ENCODE peak calls at places on chromosomes 13 and 19, in seven cellular contexts. U is pancreas; N is fibroblast of lung; A is CD4-positive, alpha-beta T cell; L is neural progenitor cell; E is SK-N-SH; J is caudate nucleus. B is an unnamed sample.
A peak's percentile ranks its signal among the peaks of the same experiment; 100 is the strongest.

GRCh38 chr13:113207890-113208423 is 512 bp downstream of the PCID2 start:
- DNase-seq in U (peak; percentile 84), N (peak; percentile 61), A (no peak), L (peak; percentile 76), E (no peak), J (no peak), B (no peak)

GRCh38 chr13:99351772-99352171 is 44.6 kb upstream of the GPR183 start:
- DNase-seq in U (no peak), N (no peak), A (peak; percentile 47), L (no peak), E (no peak), J (no peak), B (no peak)

GRCh38 chr13:95787356-95788099 is 110.6 kb downstream of the DNAJC3 start:
- DNase-seq in U (no peak), N (no peak), A (no peak), L (no peak), E (no peak), J (no peak), B (no peak)

GRCh38 chr13:50969691-50970090 is 60.1 kb downstream of the RNASEH2B start:
- DNase-seq in U (no peak), N (peak; percentile 17), A (no peak), L (peak; percentile 51), E (no peak), J (no peak), B (no peak)

GRCh38 chr19:1084024-1084868 is 10.9 kb downstream of the POLR2E start:
- DNase-seq in U (peak; percentile 75), N (no peak), A (peak; percentile 7), L (no peak), E (no peak), J (no peak), B (no peak)

GRCh38 chr19:47227347-47228167 is 3.4 kb downstream of the BBC3 start:
- DNase-seq in U (peak; percentile 90), N (peak; percentile 92), A (peak; percentile 39), L (peak; percentile 97), E (peak; percentile 77), J (peak; percentile 27), B (peak; percentile 20)

GRCh38 chr13:98909016-98909415 is 68.8 kb downstream of the DOCK9 start:
- DNase-seq in U (no peak), N (no peak), A (no peak), L (no peak), E (no peak), J (no peak), B (no peak)

GRCh38 chr19:6272411-6272791 is 7.4 kb downstream of the MLLT1 start:
- DNase-seq in U (no peak), N (no peak), A (no peak), L (peak; percentile 44), E (peak; percentile 66), J (no peak), B (no peak)

GRCh38 chr19:29483641-29483920 is 42.2 kb upstream of the VSTM2B start:
- DNase-seq in U (no peak), N (no peak), A (no peak), L (no peak), E (no peak), J (no peak), B (no peak)

GRCh38 chr19:7292950-7293794 is 1.0 kb downstream of the INSR start:
- DNase-seq in U (peak; percentile 90), N (no peak), A (no peak), L (peak; percentile 36), E (peak; percentile 66), J (peak; percentile 4), B (peak; percentile 4)

GRCh38 chr13:102814025-102814607 is 15.2 kb downstream of the BIVM start:
- DNase-seq in U (no peak), N (no peak), A (no peak), L (no peak), E (no peak), J (no peak), B (no peak)

GRCh38 chr13:27182844-27183497 is 11.4 kb upstream of the USP12 start:
- DNase-seq in U (no peak), N (peak; percentile 94), A (no peak), L (no peak), E (no peak), J (no peak), B (no peak)

GRCh38 chr13:110576736-110577476 is 15.4 kb upstream of the RAB20 start:
- DNase-seq in U (no peak), N (no peak), A (no peak), L (no peak), E (no peak), J (no peak), B (no peak)

DNA sequence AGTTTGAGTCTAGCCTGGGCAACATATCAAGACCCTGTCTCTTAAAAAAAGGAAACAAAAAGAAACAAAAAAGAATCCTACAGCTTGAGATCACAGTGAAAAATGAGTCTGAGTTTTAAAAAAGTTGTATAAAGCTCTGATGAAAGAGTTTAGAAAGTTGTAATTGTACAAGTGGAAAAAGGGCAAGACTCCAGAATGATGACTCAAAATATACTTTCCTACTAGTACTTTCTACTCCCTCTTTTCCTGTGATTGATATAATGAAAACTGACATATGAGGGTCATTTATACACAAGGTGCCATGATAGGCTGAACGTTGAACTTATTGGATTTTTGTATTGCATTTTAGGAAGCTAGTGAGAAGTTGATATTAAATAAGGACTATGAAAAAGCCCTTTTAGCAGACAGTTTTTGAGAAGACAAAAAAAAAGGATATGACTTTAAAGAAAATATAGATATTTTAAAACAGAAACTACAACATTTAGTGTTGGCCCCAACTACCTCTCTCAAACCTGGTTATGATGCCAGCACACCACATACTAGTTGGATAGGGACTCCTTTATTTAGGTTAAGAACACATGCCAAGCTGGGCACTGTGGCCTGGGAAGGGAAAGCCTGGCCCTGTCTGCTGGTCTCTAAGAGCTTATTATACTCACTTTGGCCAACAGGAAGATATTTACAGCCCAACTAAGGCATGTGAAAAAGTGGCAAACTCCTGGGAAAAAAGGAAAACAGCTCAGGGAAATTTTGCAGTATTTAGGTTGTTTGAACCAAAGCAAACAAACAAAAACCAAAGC is 116.6 kb downstream of the KL start:
- DNase-seq in U (no peak), N (peak; percentile 74), A (no peak), L (no peak), E (no peak), J (no peak), B (no peak)
- H3K27ac ChIP-seq in U (no peak overlapping the region), N (no peak overlapping the region), A (no peak overlapping the region), L (no peak overlapping the region), E (peak overlapping the region; percentile 53), J (no peak overlapping the region), B (no peak overlapping the region)

GRCh38 chr19:42078538-42079275 is 2.7 kb downstream of the ZNF574 start:
- DNase-seq in U (no peak), N (no peak), A (no peak), L (no peak), E (no peak), J (no peak), B (no peak)
- H3K27ac ChIP-seq in U (no peak overlapping the region), N (no peak overlapping the region), A (no peak overlapping the region), L (no peak overlapping the region), E (no peak overlapping the region), J (no peak overlapping the region), B (no peak overlapping the region)

DNA sequence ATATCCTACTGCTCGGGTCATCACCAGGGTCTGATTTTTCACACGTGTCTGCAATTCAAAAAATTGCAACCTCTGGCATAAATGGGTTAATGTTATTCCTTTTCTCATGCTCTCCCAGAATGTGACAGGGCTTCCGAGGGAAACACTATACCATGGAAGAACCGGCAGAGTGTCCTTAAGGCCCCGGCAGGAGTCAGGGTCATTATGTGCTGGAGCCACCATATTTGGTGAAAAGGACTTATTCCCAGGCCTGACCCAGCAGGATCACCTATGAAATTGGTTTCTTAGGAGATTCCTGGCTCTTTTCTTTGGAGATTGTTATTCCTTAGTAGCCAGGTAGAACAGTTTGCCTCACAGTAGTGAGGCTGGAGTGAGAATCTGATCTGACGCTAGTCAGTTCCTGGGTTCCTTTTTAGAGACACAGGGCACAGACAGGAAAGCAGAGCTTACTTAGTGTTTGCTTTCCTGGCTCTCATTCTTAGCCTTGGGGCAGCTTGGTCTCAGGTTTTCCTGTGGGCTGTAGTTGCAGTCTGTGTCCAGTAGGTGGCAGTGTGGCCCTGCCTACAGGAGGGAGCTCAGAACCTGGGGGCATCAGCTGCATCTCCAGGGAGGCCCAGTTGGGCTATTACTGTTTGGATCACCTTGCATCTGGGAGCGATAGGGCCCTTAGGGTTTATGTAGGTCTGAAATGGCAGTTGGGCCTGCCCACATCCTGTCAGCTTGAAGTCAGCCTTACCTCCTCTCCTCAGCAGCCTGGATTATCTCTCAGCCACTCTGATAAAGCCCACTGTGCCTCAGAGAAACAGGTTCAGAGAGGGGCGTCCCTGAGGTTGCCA is 12.4 kb downstream of the SNRNP70 start:
- DNase-seq in U (peak; percentile 82), N (peak; percentile 45), A (peak; percentile 61), L (peak; percentile 78), E (peak; percentile 87), J (peak; percentile 30), B (peak; percentile 66)
- H3K27ac ChIP-seq in U (no peak overlapping the region), N (no peak overlapping the region), A (no peak overlapping the region), L (peak overlapping the region; percentile 66), E (peak overlapping the region; percentile 22), J (no peak overlapping the region), B (no peak overlapping the region)

GRCh38 chr13:104657196-104657595 is 1591.0 kb upstream of the SLC10A2 start:
- DNase-seq in U (no peak), N (no peak), A (no peak), L (no peak), E (no peak), J (no peak), B (no peak)
- H3K27ac ChIP-seq in U (no peak overlapping the region), N (no peak overlapping the region), A (no peak overlapping the region), L (no peak overlapping the region), E (no peak overlapping the region), J (no peak overlapping the region), B (no peak overlapping the region)

GRCh38 chr19:13748169-13748884 is 16.0 kb upstream of the MRI1 start:
- DNase-seq in U (no peak), N (peak; percentile 63), A (no peak), L (peak; percentile 31), E (peak; percentile 37), J (no peak), B (no peak)

GRCh38 chr19:13751436-13751835 is 12.9 kb upstream of the MRI1 start:
- DNase-seq in U (no peak), N (no peak), A (no peak), L (no peak), E (no peak), J (no peak), B (no peak)

GRCh38 chr19:13744179-13744578 is 20.1 kb upstream of the MRI1 start:
- DNase-seq in U (no peak), N (no peak), A (no peak), L (no peak), E (no peak), J (no peak), B (no peak)

GRCh38 chr19:13742756-13743155 is 21.6 kb upstream of the MRI1 start:
- DNase-seq in U (no peak), N (peak; percentile 16), A (no peak), L (no peak), E (no peak), J (no peak), B (no peak)

GRCh38 chr19:13747098-13747453 is 17.2 kb upstream of the MRI1 start:
- DNase-seq in U (no peak), N (no peak), A (no peak), L (no peak), E (no peak), J (no peak), B (no peak)
- H3K27ac ChIP-seq in U (peak overlapping the region; percentile 85), N (peak overlapping the region; percentile 27), A (peak overlapping the region; percentile 79), L (no peak overlapping the region), E (peak overlapping the region; percentile 30), J (peak overlapping the region; percentile 26), B (no peak overlapping the region)

GRCh38 chr19:18647371-18647767 is 10.5 kb downstream of the KLHL26 start:
- DNase-seq in U (no peak), N (no peak), A (no peak), L (no peak), E (no peak), J (no peak), B (no peak)
- H3K27ac ChIP-seq in U (no peak overlapping the region), N (no peak overlapping the region), A (no peak overlapping the region), L (no peak overlapping the region), E (no peak overlapping the region), J (peak overlapping the region; percentile 93), B (no peak overlapping the region)

GRCh38 chr13:75881109-75881775 is 245.1 kb downstream of the LMO7 start:
- DNase-seq in U (no peak), N (peak; percentile 27), A (no peak), L (no peak), E (no peak), J (no peak), B (no peak)
- H3K27ac ChIP-seq in U (no peak overlapping the region), N (no peak overlapping the region), A (no peak overlapping the region), L (no peak overlapping the region), E (no peak overlapping the region), J (no peak overlapping the region), B (no peak overlapping the region)